ENCODE peak calls at places on chromosome 12, in four cellular contexts. S is K562, K is HepG2, C is A549. L is an unnamed sample.

GRCh38 chr12:29921307-29921706 is 137.6 kb upstream of the TMTC1 start:
- DNase-seq in S (peak), K (peak), C (no peak), L (no peak)

GRCh38 chr12:123829561-123829960 is 67.5 kb downstream of the DNAH10 start:
- DNase-seq in S (no peak), K (no peak), C (no peak), L (no peak)

GRCh38 chr12:71135077-71135811 is 22.6 kb downstream of the TSPAN8 start:
- DNase-seq in S (no peak), K (no peak), C (no peak), L (no peak)

GRCh38 chr12:126727656-126728055 is 1539.3 kb upstream of the TMEM132C start:
- DNase-seq in S (no peak), K (no peak), C (no peak), L (no peak)

GRCh38 chr12:81255947-81256346 is 178.1 kb downstream of the ACSS3 start:
- DNase-seq in S (no peak), K (no peak), C (no peak), L (no peak)

GRCh38 chr12:26319511-26319910 is 124.1 kb downstream of the SSPN start:
- DNase-seq in S (no peak), K (peak), C (no peak), L (no peak)

GRCh38 chr12:108299980-108300696 is 39.0 kb downstream of the CMKLR1 start:
- DNase-seq in S (no peak), K (no peak), C (no peak), L (no peak)

GRCh38 chr12:10293570-10294227 is 14.0 kb upstream of the KLRD1 start:
- DNase-seq in S (no peak), K (no peak), C (no peak), L (no peak)

GRCh38 chr12:116924558-116925453 is 14.1 kb downstream of the FBXW8 start:
- DNase-seq in S (peak), K (peak), C (no peak), L (peak)

GRCh38 chr12:117685115-117685926 is 283.5 kb downstream of the KSR2 start:
- DNase-seq in S (peak), K (peak), C (peak), L (no peak)

GRCh38 chr12:55972906-55973597 is 826 bp upstream of the RAB5B start:
- DNase-seq in S (peak), K (no peak), C (no peak), L (no peak)

GRCh38 chr12:70467908-70468733 is 102.0 kb downstream of the KCNMB4 start:
- DNase-seq in S (peak), K (peak), C (no peak), L (no peak)

GRCh38 chr12:12466157-12466556 is 96.5 kb downstream of the DUSP16 start:
- DNase-seq in S (no peak), K (no peak), C (no peak), L (no peak)

GRCh38 chr12:60278209-60278608 is 682.4 kb downstream of the SLC16A7 start:
- DNase-seq in S (no peak), K (no peak), C (no peak), L (no peak)

GRCh38 chr12:39402922-39403321 is 40.0 kb downstream of the KIF21A start:
- DNase-seq in S (no peak), K (no peak), C (no peak), L (peak)

GRCh38 chr12:125687820-125688219 is 622.6 kb downstream of the AACS start:
- DNase-seq in S (no peak), K (no peak), C (no peak), L (no peak)

GRCh38 chr12:5123921-5124320 is 80.2 kb downstream of the KCNA5 start:
- DNase-seq in S (no peak), K (no peak), C (no peak), L (no peak)

GRCh38 chr12:47808574-47809380 is 10.9 kb downstream of the HDAC7 start:
- DNase-seq in S (peak), K (no peak), C (peak), L (no peak)

GRCh38 chr12:109580684-109581333 is 7.2 kb downstream of the MVK start:
- DNase-seq in S (no peak), K (no peak), C (no peak), L (no peak)
- TF ChIP-seq BHLHE40 in S (no peak), K (no peak), C (no peak), L (no peak)

DNA sequence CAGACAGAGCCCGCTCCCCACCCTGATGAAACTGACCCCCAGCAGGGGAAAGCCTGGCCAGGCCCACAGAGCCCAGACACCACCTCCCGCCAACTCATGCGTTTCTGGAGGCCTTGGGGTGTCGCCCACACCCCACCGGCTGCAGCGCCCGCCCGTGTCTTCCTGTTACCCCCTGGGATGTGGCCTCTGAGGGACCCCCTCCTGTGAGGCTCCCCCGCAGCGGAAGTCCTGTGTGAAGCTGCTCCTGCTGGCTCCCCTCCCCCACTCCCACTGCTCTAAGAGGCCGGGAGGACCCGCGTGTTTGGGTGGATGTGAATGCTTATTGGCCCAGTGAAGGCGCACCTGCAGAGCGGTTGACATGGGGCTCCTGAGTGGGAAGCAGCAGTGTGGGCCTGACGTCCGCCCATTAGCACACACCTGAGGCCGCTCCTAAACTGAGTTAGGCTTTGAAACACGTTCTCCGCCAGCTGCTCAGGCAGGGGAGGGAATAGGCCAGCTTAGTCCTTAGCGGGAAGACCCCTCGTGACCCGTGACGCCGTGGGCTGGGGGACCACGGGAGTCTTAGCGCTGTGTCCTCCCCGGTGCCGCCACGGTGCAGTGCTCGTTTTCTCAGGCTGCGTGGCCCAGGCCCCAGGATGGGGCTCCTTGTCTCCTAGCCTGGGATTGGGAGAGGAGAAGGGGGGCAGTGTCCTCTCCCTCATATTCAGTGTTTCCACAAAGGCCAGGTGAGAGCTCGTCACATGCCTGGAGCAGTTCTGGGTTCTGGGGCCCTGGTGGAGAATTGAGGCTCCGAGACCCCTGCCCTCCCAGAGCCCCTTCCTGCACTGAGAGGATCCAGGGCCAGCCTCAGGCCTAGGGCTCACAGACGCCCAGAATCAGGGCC is 323.4 kb upstream of the SFSWAP start:
- DNase-seq in S (no peak), K (no peak), C (no peak), L (no peak)
- TF ChIP-seq RAD21 in S (no peak), K (no peak), C (no peak), L (no peak)

GRCh38 chr12:51986834-51987233 is 19.9 kb upstream of the TAMALIN start:
- DNase-seq in S (no peak), K (no peak), C (no peak), L (no peak)

GRCh38 chr12:51994959-51995358 is 11.8 kb upstream of the TAMALIN start:
- DNase-seq in S (no peak), K (no peak), C (no peak), L (no peak)

GRCh38 chr12:51994539-51994820 is 12.3 kb upstream of the TAMALIN start:
- DNase-seq in S (no peak), K (no peak), C (no peak), L (no peak)

GRCh38 chr12:51997156-51997555 is 9.6 kb upstream of the TAMALIN start:
- DNase-seq in S (no peak), K (no peak), C (no peak), L (no peak)

DNA sequence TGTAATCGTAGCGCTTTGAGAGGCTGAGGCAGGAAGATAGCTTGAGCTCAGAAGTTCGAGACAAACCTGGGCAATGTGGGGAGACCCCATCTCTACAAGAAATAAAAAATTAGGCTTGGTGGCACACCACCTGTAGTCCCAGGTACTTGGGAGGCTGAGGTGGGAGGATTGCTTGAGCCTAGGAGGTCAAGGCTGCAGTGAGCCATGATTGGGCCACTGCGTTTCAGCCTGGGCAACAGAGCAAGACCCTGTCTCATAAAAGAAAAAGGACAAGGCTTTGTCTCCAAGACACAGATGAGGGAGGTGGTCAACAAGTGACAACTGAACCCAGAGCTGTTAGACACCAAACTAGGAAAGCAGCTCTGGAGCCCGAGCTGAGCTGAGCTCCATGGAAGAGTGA is 14.5 kb upstream of the TAMALIN start:
- DNase-seq in S (no peak), K (no peak), C (no peak), L (no peak)
- TF ChIP-seq JUNB in S (no peak), K (no peak), C (no peak), L (no peak)

DNA sequence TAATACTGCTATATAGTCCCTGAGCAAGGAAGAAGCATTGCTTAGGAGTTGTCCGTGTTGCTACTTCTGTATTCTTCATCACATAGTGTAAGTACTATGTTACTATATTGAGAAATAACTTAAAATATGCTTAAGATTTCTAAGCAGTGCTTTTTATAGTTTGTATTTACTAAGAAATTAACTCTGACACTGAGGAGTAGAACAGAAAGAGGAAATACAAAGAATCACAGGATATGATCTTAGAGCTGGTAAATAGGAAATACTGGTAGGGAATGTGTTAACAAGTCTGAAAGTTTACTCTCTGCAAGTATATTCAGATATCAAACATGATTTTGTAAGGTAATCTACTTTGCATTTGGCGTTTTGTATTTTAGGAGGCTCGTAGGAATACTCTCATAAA is 15.5 kb downstream of the XPOT start:
- DNase-seq in S (no peak), K (no peak), C (no peak), L (no peak)
- TF ChIP-seq BHLHE40 in S (no peak), K (no peak), C (no peak), L (no peak)

DNA sequence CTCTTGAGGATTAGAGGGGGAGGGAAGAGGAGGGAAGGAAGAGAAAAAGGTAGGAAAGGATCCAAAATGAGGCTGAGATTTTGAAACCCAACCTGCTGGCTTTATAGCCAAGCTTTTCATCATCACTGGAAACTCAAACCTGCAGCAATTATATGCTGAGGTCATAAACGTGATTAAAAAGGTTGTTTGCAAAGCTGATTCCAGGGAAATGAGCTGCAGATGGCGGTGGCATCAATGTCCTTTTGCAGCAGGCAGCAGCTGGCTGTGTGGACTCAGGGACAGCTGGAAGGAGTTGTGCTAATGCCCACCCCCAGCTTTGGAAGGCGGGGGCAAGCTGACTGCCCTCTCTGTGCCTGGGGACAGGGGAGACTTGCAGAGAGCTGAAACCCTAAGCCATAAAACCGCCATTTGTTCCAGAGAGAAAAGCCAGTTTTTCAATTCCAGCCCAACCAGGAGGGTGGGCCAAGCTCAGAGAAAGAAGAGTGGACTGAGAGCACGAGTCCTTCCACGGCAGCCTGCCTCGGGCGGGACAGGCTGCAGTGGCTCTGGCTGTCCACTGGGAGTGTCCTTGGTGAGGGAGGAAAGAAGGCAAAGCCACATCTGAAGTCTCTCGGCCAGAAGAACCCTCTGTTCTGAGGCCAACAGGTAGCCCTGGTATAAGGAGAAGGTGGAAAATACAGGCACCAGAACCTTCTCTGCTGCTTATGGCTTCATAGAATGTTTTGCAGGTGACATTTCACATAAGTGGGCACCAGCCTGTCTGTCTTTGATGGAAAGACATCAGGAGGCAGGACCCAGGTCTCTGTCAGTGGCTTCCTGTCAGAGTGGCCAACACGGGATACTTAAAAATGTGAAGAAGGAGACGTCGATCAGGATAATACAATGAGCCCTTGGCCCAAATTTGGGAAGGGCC is 90.7 kb downstream of the SINHCAF start:
- DNase-seq in S (peak), K (peak), C (peak), L (no peak)
- TF ChIP-seq RAD21 in S (peak), K (no peak), C (no peak), L (no peak)

L was measured in GM12878.